ENCODE peak calls at places on chromosomes 7 and 10, in four cellular contexts. One of them, this sample, is unnamed.

GRCh38 chr7:73833251-73833919 is 2.6 kb downstream of the CLDN4 start:
- DNase-seq in adrenal gland: no peak
- DNase-seq in naive thymus-derived CD4-positive, alpha-beta T cell: no peak
- DNase-seq in colonic mucosa: peak
- DNase-seq in this sample: no peak

GRCh38 chr7:27145167-27145883 is 1.8 kb upstream of the HOXA5 start:
- DNase-seq in naive thymus-derived CD4-positive, alpha-beta T cell: no peak
- DNase-seq in colonic mucosa: peak
- DNase-seq in adrenal gland: no peak
- DNase-seq in this sample: peak

GRCh38 chr7:128919881-128920789 is 9.6 kb upstream of the KCP start:
- DNase-seq in colonic mucosa: no peak
- DNase-seq in naive thymus-derived CD4-positive, alpha-beta T cell: no peak
- DNase-seq in adrenal gland: no peak
- DNase-seq in this sample: peak

GRCh38 chr7:33054261-33054964 is 8.2 kb downstream of the NT5C3A start:
- DNase-seq in naive thymus-derived CD4-positive, alpha-beta T cell: peak
- DNase-seq in adrenal gland: no peak
- DNase-seq in colonic mucosa: no peak
- DNase-seq in this sample: no peak

GRCh38 chr7:100449190-100449795 is 13.0 kb upstream of the PPP1R35 start:
- DNase-seq in colonic mucosa: no peak
- DNase-seq in naive thymus-derived CD4-positive, alpha-beta T cell: no peak
- DNase-seq in adrenal gland: no peak
- DNase-seq in this sample: no peak

GRCh38 chr7:50729962-50730361 is 52.7 kb downstream of the GRB10 start:
- DNase-seq in colonic mucosa: no peak
- DNase-seq in naive thymus-derived CD4-positive, alpha-beta T cell: no peak
- DNase-seq in adrenal gland: no peak
- DNase-seq in this sample: no peak

GRCh38 chr7:49513939-49514338 is 259.5 kb upstream of the VWC2 start:
- DNase-seq in naive thymus-derived CD4-positive, alpha-beta T cell: no peak
- DNase-seq in adrenal gland: no peak
- DNase-seq in colonic mucosa: no peak
- DNase-seq in this sample: no peak

GRCh38 chr7:96826089-96826488 is 116.4 kb upstream of the SEM1 start:
- DNase-seq in adrenal gland: peak
- DNase-seq in naive thymus-derived CD4-positive, alpha-beta T cell: no peak
- DNase-seq in colonic mucosa: no peak
- DNase-seq in this sample: no peak

GRCh38 chr10:2119316-2119715 is 382.0 kb upstream of the ADARB2 start:
- DNase-seq in naive thymus-derived CD4-positive, alpha-beta T cell: no peak
- DNase-seq in adrenal gland: no peak
- DNase-seq in colonic mucosa: no peak
- DNase-seq in this sample: no peak

GRCh38 chr7:53094191-53094590 is 58.8 kb downstream of the POM121L12 start:
- DNase-seq in naive thymus-derived CD4-positive, alpha-beta T cell: no peak
- DNase-seq in colonic mucosa: no peak
- DNase-seq in adrenal gland: no peak
- DNase-seq in this sample: no peak

GRCh38 chr10:103929396-103929921 is 11.5 kb upstream of the STN1 start:
- DNase-seq in adrenal gland: no peak
- DNase-seq in colonic mucosa: no peak
- DNase-seq in naive thymus-derived CD4-positive, alpha-beta T cell: no peak
- DNase-seq in this sample: no peak

GRCh38 chr10:93160829-93161228 is 87.1 kb downstream of the CYP26A1 start:
- DNase-seq in naive thymus-derived CD4-positive, alpha-beta T cell: no peak
- DNase-seq in colonic mucosa: no peak
- DNase-seq in adrenal gland: no peak
- DNase-seq in this sample: peak

GRCh38 chr7:148962515-148962822 is 65.8 kb downstream of the PDIA4 start:
- DNase-seq in colonic mucosa: no peak
- DNase-seq in adrenal gland: no peak
- DNase-seq in naive thymus-derived CD4-positive, alpha-beta T cell: no peak
- DNase-seq in this sample: no peak

GRCh38 chr10:323651-324293 is 188.5 kb downstream of the ZMYND11 start:
- DNase-seq in colonic mucosa: peak
- DNase-seq in naive thymus-derived CD4-positive, alpha-beta T cell: no peak
- DNase-seq in adrenal gland: peak
- DNase-seq in this sample: peak

GRCh38 chr7:133246558-133246957 is 6.3 kb upstream of the EXOC4 start:
- DNase-seq in adrenal gland: no peak
- DNase-seq in naive thymus-derived CD4-positive, alpha-beta T cell: no peak
- DNase-seq in colonic mucosa: no peak
- DNase-seq in this sample: no peak

GRCh38 chr10:73095479-73096021 is 1.1 kb downstream of the P4HA1 start:
- DNase-seq in adrenal gland: peak
- DNase-seq in colonic mucosa: peak
- DNase-seq in naive thymus-derived CD4-positive, alpha-beta T cell: peak
- DNase-seq in this sample: no peak

GRCh38 chr7:142438235-142438922 is 180.5 kb upstream of the PRSS58 start:
- DNase-seq in adrenal gland: no peak
- DNase-seq in naive thymus-derived CD4-positive, alpha-beta T cell: no peak
- DNase-seq in colonic mucosa: peak
- DNase-seq in this sample: no peak

GRCh38 chr7:41975854-41976253 is 261.2 kb downstream of the GLI3 start:
- DNase-seq in adrenal gland: no peak
- DNase-seq in naive thymus-derived CD4-positive, alpha-beta T cell: no peak
- DNase-seq in colonic mucosa: no peak
- DNase-seq in this sample: no peak

GRCh38 chr7:151727579-151728285 is 149.2 kb downstream of the PRKAG2 start:
- DNase-seq in naive thymus-derived CD4-positive, alpha-beta T cell: no peak
- DNase-seq in adrenal gland: peak
- DNase-seq in colonic mucosa: peak
- DNase-seq in this sample: peak

GRCh38 chr10:5551531-5552375 is 27.0 kb downstream of the CALML3 start:
- DNase-seq in adrenal gland: no peak
- DNase-seq in colonic mucosa: peak
- DNase-seq in naive thymus-derived CD4-positive, alpha-beta T cell: peak
- DNase-seq in this sample: no peak

GRCh38 chr7:153290066-153290465 is 530.5 kb downstream of the ACTR3B start:
- DNase-seq in colonic mucosa: no peak
- DNase-seq in adrenal gland: no peak
- DNase-seq in naive thymus-derived CD4-positive, alpha-beta T cell: no peak
- DNase-seq in this sample: no peak

GRCh38 chr7:3943265-3943664 is 642.2 kb downstream of the SDK1 start:
- DNase-seq in colonic mucosa: peak
- DNase-seq in adrenal gland: no peak
- DNase-seq in naive thymus-derived CD4-positive, alpha-beta T cell: no peak
- DNase-seq in this sample: no peak

GRCh38 chr7:117283371-117283770 is 39.5 kb downstream of the WNT2 start:
- DNase-seq in naive thymus-derived CD4-positive, alpha-beta T cell: no peak
- DNase-seq in colonic mucosa: no peak
- DNase-seq in adrenal gland: no peak
- DNase-seq in this sample: no peak

GRCh38 chr7:112160130-112160770 is 45.9 kb downstream of the DOCK4 start:
- DNase-seq in colonic mucosa: no peak
- DNase-seq in adrenal gland: no peak
- DNase-seq in naive thymus-derived CD4-positive, alpha-beta T cell: no peak
- DNase-seq in this sample: no peak

GRCh38 chr7:142897691-142898090 is 12.1 kb upstream of the TRPV6 start:
- DNase-seq in colonic mucosa: no peak
- DNase-seq in naive thymus-derived CD4-positive, alpha-beta T cell: no peak
- DNase-seq in adrenal gland: no peak
- DNase-seq in this sample: peak

GRCh38 chr10:121927361-121927840 is 430 bp downstream of the ATE1 start:
- DNase-seq in naive thymus-derived CD4-positive, alpha-beta T cell: no peak
- DNase-seq in adrenal gland: peak
- DNase-seq in colonic mucosa: peak
- DNase-seq in this sample: no peak

GRCh38 chr10:121926669-121927360 is 1.0 kb downstream of the ATE1 start:
- DNase-seq in adrenal gland: no peak
- DNase-seq in colonic mucosa: no peak
- DNase-seq in naive thymus-derived CD4-positive, alpha-beta T cell: peak
- DNase-seq in this sample: no peak

GRCh38 chr10:121928528-121928884 is 675 bp upstream of the ATE1 start:
- DNase-seq in adrenal gland: no peak
- DNase-seq in colonic mucosa: peak
- DNase-seq in naive thymus-derived CD4-positive, alpha-beta T cell: peak
- DNase-seq in this sample: no peak

GRCh38 chr10:121927841-121928527 is at the start of gene ATE1:
- DNase-seq in naive thymus-derived CD4-positive, alpha-beta T cell: peak
- DNase-seq in colonic mucosa: peak
- DNase-seq in adrenal gland: peak
- DNase-seq in this sample: peak

GRCh38 chr10:121926157-121926556 is 1.7 kb downstream of the ATE1 start:
- DNase-seq in naive thymus-derived CD4-positive, alpha-beta T cell: no peak
- DNase-seq in adrenal gland: no peak
- DNase-seq in colonic mucosa: no peak
- DNase-seq in this sample: no peak
- H3K27ac ChIP-seq in naive thymus-derived CD4-positive, alpha-beta T cell: no peak
- H3K27ac ChIP-seq in adrenal gland: peak
- H3K27ac ChIP-seq in colonic mucosa: peak
- H3K27ac ChIP-seq in this sample: no peak

DNA sequence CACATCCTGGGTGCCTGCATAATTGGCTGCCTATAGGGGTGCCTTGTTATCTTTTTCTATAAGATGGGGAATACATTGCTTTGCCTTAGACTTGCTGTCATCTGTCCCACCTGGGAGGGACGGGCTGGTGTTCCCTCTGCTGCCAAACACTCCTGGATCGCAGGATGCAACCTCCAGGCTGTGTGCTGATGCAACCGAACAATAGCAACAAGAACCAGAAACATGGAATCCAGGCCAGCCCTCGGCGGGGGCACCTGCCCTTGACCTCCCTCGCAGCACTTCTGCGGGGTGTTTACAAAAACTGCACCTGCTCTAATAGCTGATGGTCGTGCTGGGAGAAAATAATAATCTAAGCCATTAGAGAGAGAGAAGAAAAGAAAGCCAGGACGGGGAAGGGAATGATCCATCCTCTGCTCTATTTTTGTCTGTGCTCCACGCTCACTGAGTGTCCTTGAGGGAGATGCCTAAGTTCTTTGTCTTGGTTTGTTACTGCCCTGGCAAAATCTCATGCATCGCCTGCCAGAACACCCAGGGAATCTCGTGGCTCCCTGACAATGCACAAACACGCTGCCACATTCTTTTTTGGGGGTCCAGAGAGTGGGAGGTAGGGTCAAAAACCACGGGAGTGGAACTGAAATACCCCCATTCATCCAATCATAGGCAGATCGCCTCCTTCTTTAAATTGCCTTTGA is 104.7 kb downstream of the GALNT17 start:
- DNase-seq in adrenal gland: peak
- DNase-seq in colonic mucosa: no peak
- DNase-seq in naive thymus-derived CD4-positive, alpha-beta T cell: no peak
- DNase-seq in this sample: no peak
- H3K27ac ChIP-seq in adrenal gland: no peak
- H3K27ac ChIP-seq in colonic mucosa: no peak
- H3K27ac ChIP-seq in naive thymus-derived CD4-positive, alpha-beta T cell: no peak
- H3K27ac ChIP-seq in this sample: peak

GRCh38 chr10:70191161-70191770 is 21.0 kb upstream of the SAR1A start:
- DNase-seq in colonic mucosa: no peak
- DNase-seq in naive thymus-derived CD4-positive, alpha-beta T cell: no peak
- DNase-seq in adrenal gland: no peak
- DNase-seq in this sample: no peak

GRCh38 chr10:70191906-70192305 is 21.6 kb upstream of the SAR1A start:
- DNase-seq in adrenal gland: no peak
- DNase-seq in naive thymus-derived CD4-positive, alpha-beta T cell: no peak
- DNase-seq in colonic mucosa: no peak
- DNase-seq in this sample: no peak

GRCh38 chr10:70190581-70190980 is 20.3 kb upstream of the SAR1A start:
- DNase-seq in adrenal gland: no peak
- DNase-seq in naive thymus-derived CD4-positive, alpha-beta T cell: no peak
- DNase-seq in colonic mucosa: no peak
- DNase-seq in this sample: no peak

GRCh38 chr10:70193391-70193844 is 23.1 kb upstream of the SAR1A start:
- DNase-seq in naive thymus-derived CD4-positive, alpha-beta T cell: no peak
- DNase-seq in colonic mucosa: no peak
- DNase-seq in adrenal gland: no peak
- DNase-seq in this sample: no peak

GRCh38 chr10:70192325-70192966 is 22.1 kb upstream of the SAR1A start:
- DNase-seq in naive thymus-derived CD4-positive, alpha-beta T cell: no peak
- DNase-seq in colonic mucosa: no peak
- DNase-seq in adrenal gland: no peak
- DNase-seq in this sample: no peak
- H3K27ac ChIP-seq in naive thymus-derived CD4-positive, alpha-beta T cell: no peak
- H3K27ac ChIP-seq in colonic mucosa: no peak
- H3K27ac ChIP-seq in adrenal gland: peak
- H3K27ac ChIP-seq in this sample: peak

GRCh38 chr7:159068893-159069448 is 75.7 kb downstream of the VIPR2 start:
- DNase-seq in adrenal gland: no peak
- DNase-seq in colonic mucosa: no peak
- DNase-seq in naive thymus-derived CD4-positive, alpha-beta T cell: no peak
- DNase-seq in this sample: no peak
- H3K27ac ChIP-seq in adrenal gland: no peak
- H3K27ac ChIP-seq in colonic mucosa: no peak
- H3K27ac ChIP-seq in naive thymus-derived CD4-positive, alpha-beta T cell: no peak
- H3K27ac ChIP-seq in this sample: peak

DNA sequence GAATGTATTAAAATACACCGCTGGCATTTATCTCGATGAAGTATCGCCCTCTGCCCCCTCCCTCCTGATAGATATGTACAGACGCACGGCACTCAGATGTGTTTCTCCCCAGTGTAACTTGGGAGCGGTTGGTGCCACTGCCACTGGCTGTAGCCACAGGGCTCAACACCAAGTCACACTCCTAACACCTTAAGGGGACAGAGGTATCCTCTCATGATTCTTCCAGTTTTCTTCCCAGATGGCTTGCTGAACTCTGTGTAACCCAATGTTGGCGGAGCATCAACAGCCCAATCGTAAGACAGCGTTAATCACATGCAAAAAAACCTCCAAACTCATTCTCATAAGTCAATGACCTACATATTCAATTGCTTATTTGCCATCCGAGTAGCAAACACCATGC is 35.5 kb downstream of the CTBP2 start:
- DNase-seq in adrenal gland: peak
- DNase-seq in naive thymus-derived CD4-positive, alpha-beta T cell: no peak
- DNase-seq in colonic mucosa: no peak
- DNase-seq in this sample: no peak
- H3K27ac ChIP-seq in adrenal gland: peak
- H3K27ac ChIP-seq in naive thymus-derived CD4-positive, alpha-beta T cell: no peak
- H3K27ac ChIP-seq in colonic mucosa: peak
- H3K27ac ChIP-seq in this sample: no peak

This sample was measured in coronary artery.